ENCODE peak calls at places on chromosomes 4 and X, in five cellular contexts. One of them, this sample, is unnamed. For H3K27me3 and H3K36me3, the result is how much of the 10 kb centered on the place peaks cover.

GRCh38 chr4:3440011-3440410 is 1.8 kb upstream of the HGFAC start:
- DNase-seq in WERI-Rb-1: no peak
- DNase-seq in uterus: no peak
- DNase-seq in left ventricle myocardium inferior: no peak
- DNase-seq in PC-3: no peak
- DNase-seq in this sample: no peak

GRCh38 chr4:7434141-7434765 is 477 bp downstream of the PSAPL1 start:
- DNase-seq in uterus: no peak
- DNase-seq in left ventricle myocardium inferior: no peak
- DNase-seq in WERI-Rb-1: no peak
- DNase-seq in PC-3: no peak
- DNase-seq in this sample: no peak

GRCh38 chr4:56979674-56980073 is 978 bp downstream of the POLR2B start:
- DNase-seq in PC-3: peak
- DNase-seq in WERI-Rb-1: peak
- DNase-seq in left ventricle myocardium inferior: no peak
- DNase-seq in uterus: no peak
- DNase-seq in this sample: peak

GRCh38 chrX:24733111-24733510 is 39.4 kb downstream of the POLA1 start:
- DNase-seq in left ventricle myocardium inferior: no peak
- DNase-seq in uterus: no peak
- DNase-seq in WERI-Rb-1: no peak
- DNase-seq in PC-3: no peak
- DNase-seq in this sample: no peak

GRCh38 chrX:154383359-154384283 is 4.5 kb downstream of the EMD start:
- DNase-seq in uterus: peak
- DNase-seq in WERI-Rb-1: no peak
- DNase-seq in left ventricle myocardium inferior: no peak
- DNase-seq in PC-3: no peak
- DNase-seq in this sample: no peak

GRCh38 chr4:24551492-24552330 is 32.6 kb downstream of the DHX15 start:
- DNase-seq in left ventricle myocardium inferior: no peak
- DNase-seq in PC-3: no peak
- DNase-seq in WERI-Rb-1: no peak
- DNase-seq in uterus: no peak
- DNase-seq in this sample: no peak

GRCh38 chrX:54447461-54447860 is 7.3 kb downstream of the TSR2 start:
- DNase-seq in left ventricle myocardium inferior: no peak
- DNase-seq in PC-3: peak
- DNase-seq in WERI-Rb-1: no peak
- DNase-seq in uterus: no peak
- DNase-seq in this sample: no peak

GRCh38 chr4:51858605-51859211 is 15.8 kb downstream of the DCUN1D4 start:
- DNase-seq in PC-3: no peak
- DNase-seq in left ventricle myocardium inferior: no peak
- DNase-seq in WERI-Rb-1: no peak
- DNase-seq in uterus: no peak
- DNase-seq in this sample: no peak

GRCh38 chr4:26780524-26780923 is 80.1 kb upstream of the STIM2 start:
- DNase-seq in PC-3: peak
- DNase-seq in left ventricle myocardium inferior: no peak
- DNase-seq in WERI-Rb-1: no peak
- DNase-seq in uterus: no peak
- DNase-seq in this sample: no peak

GRCh38 chr4:14719053-14719452 is 283.2 kb upstream of the CPEB2 start:
- DNase-seq in left ventricle myocardium inferior: no peak
- DNase-seq in uterus: no peak
- DNase-seq in PC-3: peak
- DNase-seq in WERI-Rb-1: no peak
- DNase-seq in this sample: no peak

GRCh38 chr4:20895208-20895607 is 194.9 kb downstream of the PACRGL start:
- DNase-seq in PC-3: no peak
- DNase-seq in WERI-Rb-1: no peak
- DNase-seq in uterus: no peak
- DNase-seq in left ventricle myocardium inferior: no peak
- DNase-seq in this sample: no peak

GRCh38 chrX:39883664-39884063 is 214.1 kb downstream of the BCOR start:
- DNase-seq in WERI-Rb-1: no peak
- DNase-seq in uterus: no peak
- DNase-seq in left ventricle myocardium inferior: no peak
- DNase-seq in PC-3: no peak
- DNase-seq in this sample: no peak

GRCh38 chrX:143873343-143873742 is 10.5 kb upstream of the UBE2NL start:
- DNase-seq in left ventricle myocardium inferior: no peak
- DNase-seq in uterus: no peak
- DNase-seq in WERI-Rb-1: no peak
- DNase-seq in PC-3: peak
- DNase-seq in this sample: no peak

GRCh38 chr4:112520598-112521122 is 4.7 kb upstream of the NEUROG2 start:
- DNase-seq in WERI-Rb-1: no peak
- DNase-seq in PC-3: no peak
- DNase-seq in uterus: no peak
- DNase-seq in left ventricle myocardium inferior: no peak
- DNase-seq in this sample: no peak

GRCh38 chr4:101697266-101697665 is 93.3 kb upstream of the BANK1 start:
- DNase-seq in WERI-Rb-1: no peak
- DNase-seq in uterus: no peak
- DNase-seq in PC-3: no peak
- DNase-seq in left ventricle myocardium inferior: no peak
- DNase-seq in this sample: no peak

GRCh38 chr4:144611850-144612249 is 34.1 kb upstream of the HHIP start:
- DNase-seq in PC-3: peak
- DNase-seq in left ventricle myocardium inferior: no peak
- DNase-seq in uterus: no peak
- DNase-seq in WERI-Rb-1: peak
- DNase-seq in this sample: no peak

GRCh38 chr4:145153181-145153903 is 27.0 kb downstream of the OTUD4 start:
- DNase-seq in left ventricle myocardium inferior: no peak
- DNase-seq in WERI-Rb-1: no peak
- DNase-seq in PC-3: no peak
- DNase-seq in uterus: no peak
- DNase-seq in this sample: peak

GRCh38 chr4:94036964-94037363 is 170.7 kb upstream of the SMARCAD1 start:
- DNase-seq in uterus: no peak
- DNase-seq in left ventricle myocardium inferior: no peak
- DNase-seq in WERI-Rb-1: no peak
- DNase-seq in PC-3: no peak
- DNase-seq in this sample: no peak

GRCh38 chr4:113684534-113685091 is 76.9 kb downstream of the CAMK2D start:
- DNase-seq in left ventricle myocardium inferior: peak
- DNase-seq in WERI-Rb-1: peak
- DNase-seq in PC-3: peak
- DNase-seq in uterus: peak
- DNase-seq in this sample: peak

GRCh38 chr4:144289687-144290433 is 149.3 kb upstream of the GYPA start:
- DNase-seq in WERI-Rb-1: no peak
- DNase-seq in left ventricle myocardium inferior: no peak
- DNase-seq in PC-3: no peak
- DNase-seq in uterus: no peak
- DNase-seq in this sample: no peak

GRCh38 chr4:184228306-184228705 is 10.6 kb upstream of the ENPP6 start:
- DNase-seq in left ventricle myocardium inferior: no peak
- DNase-seq in WERI-Rb-1: no peak
- DNase-seq in uterus: no peak
- DNase-seq in PC-3: no peak
- DNase-seq in this sample: no peak

GRCh38 chr4:55296076-55296475 is 50.0 kb upstream of the SRD5A3 start:
- DNase-seq in uterus: no peak
- DNase-seq in left ventricle myocardium inferior: no peak
- DNase-seq in PC-3: no peak
- DNase-seq in WERI-Rb-1: no peak
- DNase-seq in this sample: no peak

GRCh38 chr4:3291969-3292570 is 751 bp upstream of the RGS12 start:
- DNase-seq in WERI-Rb-1: peak
- DNase-seq in uterus: peak
- DNase-seq in PC-3: peak
- DNase-seq in left ventricle myocardium inferior: peak
- DNase-seq in this sample: peak

GRCh38 chr4:33709247-33709646 is 2535.1 kb downstream of the ARAP2 start:
- DNase-seq in uterus: no peak
- DNase-seq in PC-3: no peak
- DNase-seq in left ventricle myocardium inferior: no peak
- DNase-seq in WERI-Rb-1: no peak
- DNase-seq in this sample: no peak

GRCh38 chr4:99642725-99643489 is 14.7 kb downstream of the C4orf54 start:
- DNase-seq in uterus: no peak
- DNase-seq in left ventricle myocardium inferior: peak
- DNase-seq in WERI-Rb-1: no peak
- DNase-seq in PC-3: no peak
- DNase-seq in this sample: peak

GRCh38 chr4:176439611-176440010 is 119.8 kb downstream of the SPCS3 start:
- DNase-seq in WERI-Rb-1: no peak
- DNase-seq in uterus: no peak
- DNase-seq in left ventricle myocardium inferior: no peak
- DNase-seq in PC-3: no peak
- DNase-seq in this sample: no peak

GRCh38 chrX:107709266-107709795 is 66.3 kb downstream of the TSC22D3 start:
- DNase-seq in PC-3: no peak
- DNase-seq in WERI-Rb-1: no peak
- DNase-seq in uterus: no peak
- DNase-seq in left ventricle myocardium inferior: no peak
- DNase-seq in this sample: no peak

GRCh38 chrX:14357314-14357713 is 172.0 kb upstream of the GLRA2 start:
- DNase-seq in uterus: no peak
- DNase-seq in left ventricle myocardium inferior: no peak
- DNase-seq in WERI-Rb-1: no peak
- DNase-seq in PC-3: peak
- DNase-seq in this sample: no peak
- H3K27me3 ChIP-seq in uterus: under half
- H3K27me3 ChIP-seq in left ventricle myocardium inferior: under half
- H3K27me3 ChIP-seq in WERI-Rb-1: under half
- H3K27me3 ChIP-seq in PC-3: under half
- H3K27me3 ChIP-seq in this sample: under half

GRCh38 chr4:140926672-140927071 is 170.5 kb upstream of the TBC1D9 start:
- DNase-seq in left ventricle myocardium inferior: no peak
- DNase-seq in uterus: no peak
- DNase-seq in WERI-Rb-1: no peak
- DNase-seq in PC-3: no peak
- DNase-seq in this sample: no peak

GRCh38 chr4:140925417-140925816 is 169.2 kb upstream of the TBC1D9 start:
- DNase-seq in WERI-Rb-1: no peak
- DNase-seq in uterus: no peak
- DNase-seq in PC-3: no peak
- DNase-seq in left ventricle myocardium inferior: no peak
- DNase-seq in this sample: no peak

GRCh38 chr4:140930556-140930955 is 174.4 kb upstream of the TBC1D9 start:
- DNase-seq in left ventricle myocardium inferior: no peak
- DNase-seq in uterus: no peak
- DNase-seq in WERI-Rb-1: no peak
- DNase-seq in PC-3: no peak
- DNase-seq in this sample: no peak

GRCh38 chr4:140928880-140929279 is 172.7 kb upstream of the TBC1D9 start:
- DNase-seq in left ventricle myocardium inferior: no peak
- DNase-seq in PC-3: peak
- DNase-seq in WERI-Rb-1: no peak
- DNase-seq in uterus: no peak
- DNase-seq in this sample: no peak

DNA sequence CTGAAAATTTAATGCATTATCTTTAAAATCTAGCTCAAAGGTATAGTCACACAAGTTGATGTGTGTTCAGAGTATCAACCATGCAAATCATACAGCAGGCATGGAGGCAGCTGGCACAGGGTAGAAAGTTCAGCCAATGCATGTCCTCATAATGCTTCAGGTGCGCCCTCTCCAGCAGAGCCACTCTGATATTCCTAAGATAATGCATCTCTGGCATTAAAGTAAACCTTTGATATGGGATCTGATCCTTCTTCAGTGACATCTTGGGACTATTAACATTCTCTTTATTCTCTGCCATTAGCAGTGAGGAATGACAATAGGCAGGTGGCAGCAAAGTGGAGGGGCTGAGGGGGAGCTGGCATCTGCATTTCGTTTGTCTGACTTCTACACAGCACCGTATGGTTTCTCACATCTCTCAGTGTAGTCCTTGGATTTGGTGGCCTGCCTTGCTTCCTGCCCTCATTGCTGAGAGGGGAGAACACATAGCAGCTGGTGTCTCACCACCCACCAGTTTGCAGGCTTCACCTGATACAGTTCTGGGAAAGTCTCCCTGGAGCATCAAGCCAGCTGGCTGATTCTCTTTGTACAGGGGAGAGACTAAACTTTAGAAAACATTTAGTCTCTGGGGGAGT is 168.7 kb upstream of the TBC1D9 start:
- DNase-seq in left ventricle myocardium inferior: no peak
- DNase-seq in WERI-Rb-1: no peak
- DNase-seq in uterus: no peak
- DNase-seq in PC-3: no peak
- DNase-seq in this sample: no peak
- H3K36me3 ChIP-seq in left ventricle myocardium inferior: under half
- H3K36me3 ChIP-seq in WERI-Rb-1: under half
- H3K36me3 ChIP-seq in uterus: under half
- H3K36me3 ChIP-seq in PC-3: under half
- H3K36me3 ChIP-seq in this sample: under half

GRCh38 chr4:96036781-96037180 is 196.9 kb downstream of the PDHA2 start:
- DNase-seq in left ventricle myocardium inferior: no peak
- DNase-seq in uterus: no peak
- DNase-seq in WERI-Rb-1: no peak
- DNase-seq in PC-3: no peak
- DNase-seq in this sample: no peak

GRCh38 chr4:96037705-96038104 is 197.8 kb downstream of the PDHA2 start:
- DNase-seq in uterus: no peak
- DNase-seq in WERI-Rb-1: no peak
- DNase-seq in PC-3: no peak
- DNase-seq in left ventricle myocardium inferior: no peak
- DNase-seq in this sample: no peak

GRCh38 chr4:96035727-96036126 is 195.8 kb downstream of the PDHA2 start:
- DNase-seq in PC-3: peak
- DNase-seq in uterus: no peak
- DNase-seq in left ventricle myocardium inferior: no peak
- DNase-seq in WERI-Rb-1: peak
- DNase-seq in this sample: no peak
- TF ChIP-seq CTCF in PC-3: peak
- TF ChIP-seq CTCF in uterus: no peak
- TF ChIP-seq CTCF in left ventricle myocardium inferior: peak
- TF ChIP-seq CTCF in WERI-Rb-1: peak
- TF ChIP-seq CTCF in this sample: peak

GRCh38 chrX:85139422-85139821 is 104.2 kb downstream of the SATL1 start:
- DNase-seq in WERI-Rb-1: no peak
- DNase-seq in left ventricle myocardium inferior: no peak
- DNase-seq in uterus: no peak
- DNase-seq in PC-3: no peak
- DNase-seq in this sample: no peak

GRCh38 chrX:85140963-85141362 is 102.6 kb downstream of the SATL1 start:
- DNase-seq in left ventricle myocardium inferior: no peak
- DNase-seq in uterus: no peak
- DNase-seq in WERI-Rb-1: no peak
- DNase-seq in PC-3: no peak
- DNase-seq in this sample: no peak

DNA sequence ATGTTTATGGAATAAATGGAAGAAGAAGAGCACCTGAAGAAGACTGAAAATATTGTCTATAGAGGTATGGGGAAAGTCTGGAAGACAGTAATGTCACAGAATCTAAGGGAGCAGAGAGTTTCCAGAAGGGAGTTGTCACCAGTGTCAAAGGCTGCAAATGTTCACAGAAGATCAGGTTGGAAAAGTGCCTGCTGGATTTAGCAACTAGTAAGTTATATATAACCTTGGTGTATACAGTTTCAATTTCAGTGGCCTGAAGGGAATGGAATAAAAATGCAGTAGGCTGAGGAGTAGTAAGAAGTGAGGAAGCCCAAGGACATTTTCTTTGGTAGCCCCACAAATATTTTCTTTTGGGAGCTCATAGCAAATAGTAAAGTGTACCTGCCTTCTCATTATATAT is 107.2 kb downstream of the SATL1 start:
- DNase-seq in uterus: no peak
- DNase-seq in PC-3: no peak
- DNase-seq in left ventricle myocardium inferior: no peak
- DNase-seq in WERI-Rb-1: no peak
- DNase-seq in this sample: no peak
- H3K27me3 ChIP-seq in uterus: under half
- H3K27me3 ChIP-seq in PC-3: under half
- H3K27me3 ChIP-seq in left ventricle myocardium inferior: under half
- H3K27me3 ChIP-seq in WERI-Rb-1: under half
- H3K27me3 ChIP-seq in this sample: under half